ENCODE peak calls at places on chromosomes 5 and 9, in six cellular contexts. J is fibroblast of villous mesenchyme; B is HFFc6; C is HCT116; Q is non-pigmented ciliary epithelial cell; P is activated T-cell treated with anti-CD3 and anti-CD28 coated beads, Interleukin-2, amount 50 U/mL, for 72 hours. K is an unnamed sample.
A peak's percentile ranks its signal among the peaks of the same experiment; 100 is the strongest.

GRCh38 chr9:113484258-113484730 is 20.8 kb downstream of the RGS3 start:
- DNase-seq in J (peak; percentile 59), Q (no peak), P (no peak), B (peak; percentile 13), C (no peak), K (no peak)

GRCh38 chr9:80157561-80157983 is 585.8 kb downstream of the TLE4 start:
- DNase-seq in Q (no peak), B (peak; percentile 24), J (peak; percentile 16), P (no peak), C (no peak), K (no peak)

GRCh38 chr9:130548103-130548502 is 31.3 kb upstream of the FUBP3 start:
- DNase-seq in P (no peak), Q (no peak), J (no peak), B (no peak), C (no peak), K (no peak)

GRCh38 chr9:70105142-70105541 is 61.5 kb downstream of the MAMDC2 start:
- DNase-seq in C (no peak), P (no peak), B (no peak), J (no peak), Q (no peak), K (no peak)

GRCh38 chr5:154253807-154254206 is 63.3 kb downstream of the GALNT10 start:
- DNase-seq in P (no peak), Q (no peak), C (no peak), B (no peak), J (no peak), K (no peak)

GRCh38 chr9:127878001-127878651 is 651 bp upstream of the AK1 start:
- DNase-seq in J (peak; percentile 76), Q (no peak), P (no peak), C (no peak), B (no peak), K (no peak)

GRCh38 chr5:4700886-4701285 is 439.2 kb upstream of the ADAMTS16 start:
- DNase-seq in C (no peak), J (no peak), Q (no peak), P (no peak), B (no peak), K (peak; percentile 10)

GRCh38 chr5:78716221-78716620 is 67.6 kb upstream of the LHFPL2 start:
- DNase-seq in C (no peak), P (no peak), J (no peak), B (peak; percentile 61), Q (no peak), K (no peak)

GRCh38 chr9:98795970-98796363 is 388 bp downstream of the ANKS6 start:
- DNase-seq in P (peak; percentile 58), J (no peak), Q (no peak), B (no peak), C (no peak), K (no peak)

GRCh38 chr9:105066265-105066865 is 138.4 kb upstream of the ABCA1 start:
- DNase-seq in C (no peak), J (no peak), B (no peak), Q (no peak), P (no peak), K (no peak)

GRCh38 chr5:111367081-111367480 is 142.9 kb downstream of the CAMK4 start:
- DNase-seq in C (peak; percentile 85), Q (no peak), J (peak; percentile 33), B (no peak), P (no peak), K (no peak)

GRCh38 chr5:82252744-82253143 is 25.4 kb downstream of the RPS23 start:
- DNase-seq in B (no peak), J (no peak), C (no peak), Q (no peak), P (no peak), K (no peak)

GRCh38 chr5:143349127-143349526 is 54.4 kb downstream of the NR3C1 start:
- DNase-seq in P (no peak), C (no peak), B (no peak), J (no peak), Q (no peak), K (no peak)

GRCh38 chr9:7376838-7377237 is 422.7 kb downstream of the DMAC1 start:
- DNase-seq in C (no peak), J (no peak), Q (no peak), B (no peak), P (no peak), K (no peak)

K was measured in kidney epithelial cell.